ENCODE peak calls at places on chromosome 11, in seven cellular contexts. E is kidney tubule cell; G is lung microvascular endothelial cell; H is activated CD4-positive, alpha-beta T cell treated with anti-CD3 and anti-CD28 coated beads for 1 hour; X is AG09319; B is lower lobe of right lung; V is H7. A is an unnamed sample.

GRCh38 chr11:72570893-72571741 is 103.1 kb downstream of the PDE2A start:
- DNase-seq in E (no peak), G (no peak), H (no peak), X (no peak), B (no peak), V (no peak), A (no peak)

GRCh38 chr11:57216463-57216862 is 20.6 kb downstream of the APLNR start:
- DNase-seq in E (no peak), G (no peak), H (no peak), X (no peak), B (no peak), V (no peak), A (no peak)

GRCh38 chr11:271316-271715 is 6.9 kb upstream of the NLRP6 start:
- DNase-seq in E (no peak), G (no peak), H (no peak), X (no peak), B (no peak), V (peak), A (no peak)

GRCh38 chr11:26017903-26018750 is 313.8 kb upstream of the ANO3 start:
- DNase-seq in E (no peak), G (no peak), H (no peak), X (no peak), B (no peak), V (no peak), A (no peak)

GRCh38 chr11:90204832-90205646 is 17.8 kb downstream of the CHORDC1 start:
- DNase-seq in E (peak), G (peak), H (no peak), X (peak), B (no peak), V (no peak), A (no peak)

GRCh38 chr11:17612221-17613188 is 65.4 kb downstream of the OTOG start:
- DNase-seq in E (no peak), G (no peak), H (no peak), X (no peak), B (peak), V (no peak), A (no peak)

GRCh38 chr11:37963440-37963839 is 1365.4 kb upstream of the RAG2 start:
- DNase-seq in E (no peak), G (no peak), H (no peak), X (no peak), B (no peak), V (peak), A (no peak)

GRCh38 chr11:123487157-123487744 is 57.2 kb downstream of the GRAMD1B start:
- DNase-seq in E (no peak), G (no peak), H (no peak), X (no peak), B (no peak), V (no peak), A (no peak)

GRCh38 chr11:68998390-68998911 is 14.6 kb downstream of the MRGPRF start:
- DNase-seq in E (no peak), G (peak), H (no peak), X (no peak), B (peak), V (peak), A (no peak)

GRCh38 chr11:110818032-110818687 is 105.9 kb upstream of the ARHGAP20 start:
- DNase-seq in E (peak), G (no peak), H (no peak), X (no peak), B (no peak), V (no peak), A (no peak)

GRCh38 chr11:17760102-17761029 is 25.8 kb downstream of the KCNC1 start:
- DNase-seq in E (peak), G (peak), H (no peak), X (peak), B (no peak), V (peak), A (no peak)

GRCh38 chr11:45470151-45471001 is 184.2 kb upstream of the SYT13 start:
- DNase-seq in E (no peak), G (no peak), H (no peak), X (no peak), B (no peak), V (no peak), A (peak)

GRCh38 chr11:19769820-19770219 is 57.2 kb downstream of the NAV2 start:
- DNase-seq in E (peak), G (no peak), H (no peak), X (peak), B (no peak), V (no peak), A (no peak)

GRCh38 chr11:45577755-45578154 is 87.7 kb downstream of the CHST1 start:
- DNase-seq in E (no peak), G (no peak), H (no peak), X (no peak), B (no peak), V (peak), A (no peak)

GRCh38 chr11:100827934-100828661 is 141.0 kb downstream of the ARHGAP42 start:
- DNase-seq in E (peak), G (peak), H (no peak), X (no peak), B (no peak), V (no peak), A (peak)

GRCh38 chr11:64378335-64378884 is 19.4 kb downstream of the RPS6KA4 start:
- DNase-seq in E (peak), G (no peak), H (no peak), X (no peak), B (no peak), V (no peak), A (no peak)

GRCh38 chr11:92122561-92122960 is 102.1 kb upstream of the FAT3 start:
- DNase-seq in E (no peak), G (no peak), H (no peak), X (no peak), B (no peak), V (no peak), A (no peak)

GRCh38 chr11:62545437-62546243 is 966 bp downstream of the AHNAK start:
- DNase-seq in E (peak), G (peak), H (peak), X (peak), B (peak), V (peak), A (peak)

GRCh38 chr11:847876-848275 is 5.2 kb downstream of the TSPAN4 start:
- DNase-seq in E (no peak), G (no peak), H (no peak), X (no peak), B (no peak), V (no peak), A (no peak)

GRCh38 chr11:69642549-69642912 is 1.6 kb downstream of the CCND1 start:
- DNase-seq in E (peak), G (peak), H (peak), X (no peak), B (no peak), V (peak), A (no peak)

GRCh38 chr11:113397821-113398220 is 10.2 kb downstream of the ANKK1 start:
- DNase-seq in E (no peak), G (no peak), H (no peak), X (no peak), B (no peak), V (no peak), A (no peak)

GRCh38 chr11:45048313-45048841 is 97.7 kb upstream of the TP53I11 start:
- DNase-seq in E (no peak), G (no peak), H (no peak), X (no peak), B (no peak), V (no peak), A (no peak)

GRCh38 chr11:59097113-59097708 is 9.8 kb upstream of the FAM111B start:
- DNase-seq in E (peak), G (peak), H (peak), X (peak), B (peak), V (no peak), A (no peak)